ENCODE peak calls at places on chromosomes 7 and 10, in five cellular contexts. W is stomach, Z is suprapubic skin, L is upper lobe of left lung, O is HepG2. F is an unnamed sample.

GRCh38 chr10:29266641-29267040 is 22.2 kb upstream of the LYZL1 start:
- DNase-seq in L (no peak), W (no peak), O (no peak), Z (no peak), F (no peak)

GRCh38 chr10:131211965-131212619 is 99.4 kb downstream of the TCERG1L start:
- DNase-seq in W (peak; percentile 10), Z (peak; percentile 47), O (no peak), L (peak; percentile 13), F (no peak)

GRCh38 chr7:155201325-155202087 is 96.2 kb upstream of the INSIG1 start:
- DNase-seq in O (no peak), Z (no peak), L (no peak), W (no peak), F (no peak)

GRCh38 chr7:70334883-70335282 is 736.6 kb downstream of the AUTS2 start:
- DNase-seq in Z (no peak), O (no peak), W (no peak), L (no peak), F (no peak)

GRCh38 chr7:91912500-91912899 is 28.2 kb upstream of the AKAP9 start:
- DNase-seq in W (no peak), O (no peak), Z (no peak), L (no peak), F (no peak)

GRCh38 chr7:27442446-27442845 is 199.8 kb downstream of the EVX1 start:
- DNase-seq in Z (no peak), O (no peak), W (no peak), L (no peak), F (peak; percentile 12)

GRCh38 chr10:43809211-43809930 is 160.7 kb upstream of the ZNF32 start:
- DNase-seq in Z (no peak), L (no peak), O (no peak), W (no peak), F (peak; percentile 60)

GRCh38 chr7:150369740-150370501 is 1.3 kb downstream of the REPIN1 start:
- DNase-seq in W (no peak), L (no peak), Z (no peak), O (no peak), F (no peak)

GRCh38 chr7:89994483-89994882 is 159.8 kb upstream of the STEAP1 start:
- DNase-seq in Z (no peak), W (no peak), O (no peak), L (no peak), F (no peak)

GRCh38 chr10:127880557-127880956 is 12.2 kb downstream of the CLRN3 start:
- DNase-seq in O (no peak), Z (no peak), W (no peak), L (peak; percentile 42), F (peak; percentile 89)

GRCh38 chr7:24622646-24623182 is 49.5 kb downstream of the PALS2 start:
- DNase-seq in W (no peak), O (no peak), Z (no peak), L (no peak), F (no peak)

GRCh38 chr10:86389441-86390193 is 23.0 kb upstream of the GRID1 start:
- DNase-seq in W (peak; percentile 74), O (no peak), L (peak; percentile 68), Z (no peak), F (peak; percentile 83)

GRCh38 chr7:17144313-17144712 is 154.1 kb upstream of the AHR start:
- DNase-seq in L (no peak), O (no peak), Z (no peak), W (no peak), F (no peak)

GRCh38 chr10:104824378-104825006 is 183.4 kb downstream of the SORCS3 start:
- DNase-seq in O (no peak), L (peak; percentile 21), Z (no peak), W (peak; percentile 26), F (no peak)

GRCh38 chr7:77760809-77761453 is 37.3 kb downstream of the TMEM60 start:
- DNase-seq in L (no peak), W (no peak), Z (no peak), O (no peak), F (no peak)

GRCh38 chr10:132229834-132230556 is 43.2 kb downstream of the DPYSL4 start:
- DNase-seq in O (no peak), L (peak; percentile 41), W (peak; percentile 30), Z (no peak), F (no peak)

GRCh38 chr10:30219977-30220751 is 128.9 kb downstream of the MTPAP start:
- DNase-seq in Z (no peak), W (no peak), L (peak; percentile 46), O (peak; percentile 34), F (peak; percentile 86)

GRCh38 chr10:13056461-13057077 is 43.4 kb upstream of the OPTN start:
- DNase-seq in L (no peak), O (no peak), Z (no peak), W (no peak), F (no peak)

GRCh38 chr10:110220383-110220782 is 13.0 kb downstream of the MXI1 start:
- DNase-seq in W (peak; percentile 37), O (no peak), Z (no peak), L (no peak), F (peak; percentile 60)

GRCh38 chr10:62637249-62638061 is 167.1 kb upstream of the ADO start:
- DNase-seq in O (peak; percentile 7), W (peak; percentile 33), Z (no peak), L (peak; percentile 47), F (no peak)

GRCh38 chr10:60806951-60807350 is 28.7 kb downstream of the CDK1 start:
- DNase-seq in W (no peak), O (no peak), L (no peak), Z (no peak), F (no peak)

GRCh38 chr10:99525897-99526296 is 6.8 kb upstream of the NKX2-3 start:
- DNase-seq in W (no peak), O (no peak), L (no peak), Z (no peak), F (no peak)

DNA sequence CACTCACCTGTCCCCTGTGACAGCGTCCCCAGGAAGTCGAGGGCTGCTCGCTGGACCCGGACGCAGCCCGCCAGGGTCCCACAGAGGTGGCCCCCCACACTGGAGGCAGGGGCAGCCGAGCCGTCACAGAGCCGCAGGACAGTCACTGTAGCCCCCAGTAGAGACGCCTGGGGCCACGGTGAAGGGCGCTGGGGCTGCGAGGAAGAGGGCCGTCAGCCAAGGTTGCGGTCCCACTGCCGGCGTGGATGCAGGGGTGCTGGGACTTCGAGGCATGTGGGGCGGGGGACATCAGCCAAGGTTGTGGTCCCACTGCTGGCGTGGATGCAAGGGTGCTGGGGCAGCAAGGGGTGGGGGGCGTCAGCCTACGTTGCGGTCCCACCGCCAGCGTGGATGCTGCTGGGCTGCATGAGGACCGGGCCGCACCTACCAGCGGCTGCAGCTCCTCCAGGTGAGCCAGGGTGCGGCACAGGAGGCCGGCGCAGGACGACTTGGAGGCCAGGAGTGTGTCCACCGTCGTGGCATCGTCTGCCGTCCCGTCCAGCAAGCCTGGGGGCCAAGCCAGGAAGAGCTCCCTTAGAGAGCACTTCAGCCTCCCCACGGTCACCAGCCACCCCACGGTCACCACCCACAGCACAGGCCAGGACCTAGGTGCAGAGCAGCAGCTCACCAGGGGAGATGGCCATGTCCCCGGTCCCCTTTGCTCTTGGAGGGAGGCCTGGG is 13.9 kb downstream of the BRAT1 start:
- DNase-seq in L (peak; percentile 21), W (no peak), O (no peak), Z (peak; percentile 74), F (no peak)
- TF ChIP-seq POLR2AphosphoS5 in L (no peak), W (no peak), O (no peak), Z (no peak), F (no peak)

GRCh38 chr7:49244543-49244942 is 320.2 kb downstream of the CDC14C start:
- DNase-seq in Z (no peak), W (no peak), O (no peak), L (no peak), F (no peak)

GRCh38 chr7:49247759-49248158 is 323.4 kb downstream of the CDC14C start:
- DNase-seq in Z (no peak), L (no peak), O (no peak), W (no peak), F (no peak)

GRCh38 chr7:49245062-49245461 is 320.7 kb downstream of the CDC14C start:
- DNase-seq in W (no peak), Z (no peak), L (no peak), O (no peak), F (no peak)

GRCh38 chr7:49243521-49243920 is 319.2 kb downstream of the CDC14C start:
- DNase-seq in W (no peak), O (no peak), L (no peak), Z (no peak), F (no peak)
- TF ChIP-seq CTCF in W (no peak), O (no peak), L (no peak), Z (no peak), F (no peak)

GRCh38 chr10:14211617-14212016 is 119.1 kb downstream of the FRMD4A start:
- DNase-seq in Z (no peak), O (no peak), W (no peak), L (no peak), F (no peak)
- TF ChIP-seq EP300 in Z (no peak), O (no peak), W (no peak), L (no peak), F (no peak)

GRCh38 chr10:48605786-48606529 is 1.1 kb upstream of the ARHGAP22 start:
- DNase-seq in Z (no peak), L (peak; percentile 13), O (no peak), W (no peak), F (peak; percentile 57)

GRCh38 chr10:48605264-48605615 is 367 bp upstream of the ARHGAP22 start:
- DNase-seq in L (no peak), W (no peak), O (no peak), Z (no peak), F (no peak)

GRCh38 chr10:48608279-48608681 is 3.4 kb upstream of the ARHGAP22 start:
- DNase-seq in L (peak; percentile 42), W (peak; percentile 32), O (peak; percentile 6), Z (peak; percentile 50), F (peak; percentile 77)

GRCh38 chr10:48607356-48608278 is 2.7 kb upstream of the ARHGAP22 start:
- DNase-seq in Z (peak; percentile 37), L (peak; percentile 10), O (no peak), W (no peak), F (peak; percentile 83)

GRCh38 chr10:48606530-48607355 is 1.9 kb upstream of the ARHGAP22 start:
- DNase-seq in W (no peak), Z (peak; percentile 58), O (no peak), L (peak; percentile 63), F (peak; percentile 89)
- TF ChIP-seq POLR2AphosphoS5 in W (no peak), Z (no peak), O (no peak), L (peak; percentile 13), F (peak; percentile 12)

GRCh38 chr10:18159596-18159995 is 19.4 kb downstream of the CACNB2 start:
- DNase-seq in Z (no peak), L (no peak), W (no peak), O (no peak), F (no peak)
- TF ChIP-seq CTCF in Z (no peak), L (no peak), W (no peak), O (no peak), F (no peak)

GRCh38 chr7:46934198-46934825 is 647.6 kb downstream of the TNS3 start:
- DNase-seq in W (no peak), Z (no peak), O (no peak), L (no peak), F (no peak)

GRCh38 chr7:46932266-46932655 is 649.6 kb downstream of the TNS3 start:
- DNase-seq in L (no peak), W (no peak), Z (no peak), O (no peak), F (no peak)

GRCh38 chr7:46930336-46930735 is 651.6 kb downstream of the TNS3 start:
- DNase-seq in W (no peak), Z (no peak), L (no peak), O (no peak), F (no peak)

GRCh38 chr7:46933596-46933995 is 648.3 kb downstream of the TNS3 start:
- DNase-seq in W (no peak), L (no peak), Z (no peak), O (no peak), F (no peak)

GRCh38 chr7:46932656-46933424 is 649.1 kb downstream of the TNS3 start:
- DNase-seq in W (no peak), L (peak; percentile 24), Z (no peak), O (no peak), F (no peak)
- TF ChIP-seq EP300 in W (no peak), L (no peak), Z (no peak), O (no peak), F (no peak)

F was measured in esophagus muscularis mucosa.